ENCODE peak calls at places on chromosomes 7 and 10, in ten cellular contexts. Q, G, R, K, L, U, I, T, F and A are unnamed samples.

GRCh38 chr10:89440262-89440661 is 25.9 kb downstream of the IFIT5 start:
- DNase-seq in Q (peak), G (no peak), R (no peak), K (no peak), L (no peak), U (no peak), I (no peak), T (no peak), F (no peak), A (no peak)

GRCh38 chr7:142557971-142558582 is 191.2 kb upstream of the PRSS1 start:
- DNase-seq in Q (no peak), G (peak), R (peak), K (peak), L (no peak), U (no peak), I (peak), T (no peak), F (peak), A (peak)

GRCh38 chr10:130497056-130498010 is 361.1 kb downstream of the GLRX3 start:
- DNase-seq in Q (no peak), G (no peak), R (no peak), K (no peak), L (no peak), U (no peak), I (no peak), T (no peak), F (no peak), A (no peak)

GRCh38 chr7:130371059-130371458 is 9.2 kb upstream of the CPA1 start:
- DNase-seq in Q (peak), G (no peak), R (peak), K (no peak), L (no peak), U (no peak), I (no peak), T (no peak), F (no peak), A (no peak)

GRCh38 chr10:116241642-116242405 is 31.2 kb downstream of the GFRA1 start:
- DNase-seq in Q (no peak), G (no peak), R (no peak), K (no peak), L (no peak), U (no peak), I (no peak), T (no peak), F (no peak), A (no peak)

GRCh38 chr10:69318997-69319727 is 40.9 kb downstream of the HK1 start:
- DNase-seq in Q (peak), G (peak), R (peak), K (no peak), L (no peak), U (peak), I (peak), T (no peak), F (peak), A (peak)

GRCh38 chr7:112481833-112482669 is 1.3 kb downstream of the LSMEM1 start:
- DNase-seq in Q (no peak), G (no peak), R (peak), K (peak), L (no peak), U (no peak), I (no peak), T (no peak), F (peak), A (no peak)

GRCh38 chr7:44149571-44150465 is 8.7 kb upstream of the MYL7 start:
- DNase-seq in Q (no peak), G (no peak), R (peak), K (no peak), L (no peak), U (no peak), I (no peak), T (no peak), F (no peak), A (no peak)

GRCh38 chr7:143043391-143043790 is 8.8 kb upstream of the OR6V1 start:
- DNase-seq in Q (no peak), G (no peak), R (no peak), K (no peak), L (no peak), U (no peak), I (no peak), T (no peak), F (no peak), A (no peak)